ENCODE peak calls at places on chromosome 12, in eight cellular contexts. One of them, this sample, is unnamed.

GRCh38 chr12:104535383-104535782 is 78.6 kb downstream of the CHST11 start:
- DNase-seq in dorsolateral prefrontal cortex: no peak
- DNase-seq in adrenal gland: no peak
- DNase-seq in cardiac septum: no peak
- DNase-seq in WTC11: no peak
- DNase-seq in NCI-H748 treated with DMSO at 0.1 percent for 48 hours: no peak
- DNase-seq in H7: no peak
- DNase-seq in stimulated activated CD4-positive, alpha-beta T cell treated with anti-CD3 and anti-CD28 coated beads, Interleukin-1b, Interleukin-23, amount 100 ng/mL, for 48 hours: no peak
- DNase-seq in this sample: no peak

GRCh38 chr12:77578471-77579262 is 252.0 kb upstream of the NAV3 start:
- DNase-seq in dorsolateral prefrontal cortex: no peak
- DNase-seq in adrenal gland: no peak
- DNase-seq in cardiac septum: no peak
- DNase-seq in WTC11: no peak
- DNase-seq in NCI-H748 treated with DMSO at 0.1 percent for 48 hours: peak
- DNase-seq in H7: no peak
- DNase-seq in stimulated activated CD4-positive, alpha-beta T cell treated with anti-CD3 and anti-CD28 coated beads, Interleukin-1b, Interleukin-23, amount 100 ng/mL, for 48 hours: no peak
- DNase-seq in this sample: no peak

GRCh38 chr12:118185602-118186397 is 49.9 kb downstream of the PEBP1 start:
- DNase-seq in dorsolateral prefrontal cortex: no peak
- DNase-seq in adrenal gland: no peak
- DNase-seq in cardiac septum: no peak
- DNase-seq in WTC11: no peak
- DNase-seq in NCI-H748 treated with DMSO at 0.1 percent for 48 hours: no peak
- DNase-seq in H7: no peak
- DNase-seq in stimulated activated CD4-positive, alpha-beta T cell treated with anti-CD3 and anti-CD28 coated beads, Interleukin-1b, Interleukin-23, amount 100 ng/mL, for 48 hours: no peak
- DNase-seq in this sample: no peak

GRCh38 chr12:3250576-3250975 is 173.4 kb downstream of the TSPAN9 start:
- DNase-seq in dorsolateral prefrontal cortex: no peak
- DNase-seq in adrenal gland: no peak
- DNase-seq in cardiac septum: peak
- DNase-seq in WTC11: no peak
- DNase-seq in NCI-H748 treated with DMSO at 0.1 percent for 48 hours: no peak
- DNase-seq in H7: no peak
- DNase-seq in stimulated activated CD4-positive, alpha-beta T cell treated with anti-CD3 and anti-CD28 coated beads, Interleukin-1b, Interleukin-23, amount 100 ng/mL, for 48 hours: no peak
- DNase-seq in this sample: no peak

GRCh38 chr12:121719926-121720414 is 7.4 kb downstream of the TMEM120B start:
- DNase-seq in dorsolateral prefrontal cortex: no peak
- DNase-seq in adrenal gland: no peak
- DNase-seq in cardiac septum: no peak
- DNase-seq in WTC11: no peak
- DNase-seq in NCI-H748 treated with DMSO at 0.1 percent for 48 hours: no peak
- DNase-seq in H7: peak
- DNase-seq in stimulated activated CD4-positive, alpha-beta T cell treated with anti-CD3 and anti-CD28 coated beads, Interleukin-1b, Interleukin-23, amount 100 ng/mL, for 48 hours: no peak
- DNase-seq in this sample: peak

GRCh38 chr12:7387289-7387688 is 56.7 kb downstream of the CD163L1 start:
- DNase-seq in dorsolateral prefrontal cortex: no peak
- DNase-seq in adrenal gland: no peak
- DNase-seq in cardiac septum: no peak
- DNase-seq in WTC11: no peak
- DNase-seq in NCI-H748 treated with DMSO at 0.1 percent for 48 hours: no peak
- DNase-seq in H7: no peak
- DNase-seq in stimulated activated CD4-positive, alpha-beta T cell treated with anti-CD3 and anti-CD28 coated beads, Interleukin-1b, Interleukin-23, amount 100 ng/mL, for 48 hours: no peak
- DNase-seq in this sample: no peak

GRCh38 chr12:2970744-2971143 is 11.5 kb downstream of the TEAD4 start:
- DNase-seq in dorsolateral prefrontal cortex: no peak
- DNase-seq in adrenal gland: no peak
- DNase-seq in cardiac septum: no peak
- DNase-seq in WTC11: no peak
- DNase-seq in NCI-H748 treated with DMSO at 0.1 percent for 48 hours: no peak
- DNase-seq in H7: peak
- DNase-seq in stimulated activated CD4-positive, alpha-beta T cell treated with anti-CD3 and anti-CD28 coated beads, Interleukin-1b, Interleukin-23, amount 100 ng/mL, for 48 hours: no peak
- DNase-seq in this sample: no peak

GRCh38 chr12:6367969-6368892 is 7.1 kb downstream of the SCNN1A start:
- DNase-seq in dorsolateral prefrontal cortex: no peak
- DNase-seq in adrenal gland: no peak
- DNase-seq in cardiac septum: no peak
- DNase-seq in WTC11: no peak
- DNase-seq in NCI-H748 treated with DMSO at 0.1 percent for 48 hours: no peak
- DNase-seq in H7: peak
- DNase-seq in stimulated activated CD4-positive, alpha-beta T cell treated with anti-CD3 and anti-CD28 coated beads, Interleukin-1b, Interleukin-23, amount 100 ng/mL, for 48 hours: no peak
- DNase-seq in this sample: peak

GRCh38 chr12:7075518-7075917 is 15.0 kb downstream of the C1S start:
- DNase-seq in dorsolateral prefrontal cortex: no peak
- DNase-seq in adrenal gland: no peak
- DNase-seq in cardiac septum: no peak
- DNase-seq in WTC11: no peak
- DNase-seq in NCI-H748 treated with DMSO at 0.1 percent for 48 hours: no peak
- DNase-seq in H7: no peak
- DNase-seq in stimulated activated CD4-positive, alpha-beta T cell treated with anti-CD3 and anti-CD28 coated beads, Interleukin-1b, Interleukin-23, amount 100 ng/mL, for 48 hours: no peak
- DNase-seq in this sample: no peak

GRCh38 chr12:14999421-15000047 is 26.7 kb downstream of the PDE6H start:
- DNase-seq in dorsolateral prefrontal cortex: no peak
- DNase-seq in adrenal gland: peak
- DNase-seq in cardiac septum: no peak
- DNase-seq in WTC11: no peak
- DNase-seq in NCI-H748 treated with DMSO at 0.1 percent for 48 hours: no peak
- DNase-seq in H7: no peak
- DNase-seq in stimulated activated CD4-positive, alpha-beta T cell treated with anti-CD3 and anti-CD28 coated beads, Interleukin-1b, Interleukin-23, amount 100 ng/mL, for 48 hours: no peak
- DNase-seq in this sample: no peak

GRCh38 chr12:27474344-27474743 is 27.8 kb downstream of the SMCO2 start:
- DNase-seq in dorsolateral prefrontal cortex: no peak
- DNase-seq in adrenal gland: no peak
- DNase-seq in cardiac septum: no peak
- DNase-seq in WTC11: no peak
- DNase-seq in NCI-H748 treated with DMSO at 0.1 percent for 48 hours: no peak
- DNase-seq in H7: no peak
- DNase-seq in stimulated activated CD4-positive, alpha-beta T cell treated with anti-CD3 and anti-CD28 coated beads, Interleukin-1b, Interleukin-23, amount 100 ng/mL, for 48 hours: no peak
- DNase-seq in this sample: no peak

GRCh38 chr12:110582286-110583136 is 607 bp downstream of the PPTC7 start:
- DNase-seq in dorsolateral prefrontal cortex: peak
- DNase-seq in adrenal gland: peak
- DNase-seq in cardiac septum: peak
- DNase-seq in WTC11: peak
- DNase-seq in NCI-H748 treated with DMSO at 0.1 percent for 48 hours: peak
- DNase-seq in H7: peak
- DNase-seq in stimulated activated CD4-positive, alpha-beta T cell treated with anti-CD3 and anti-CD28 coated beads, Interleukin-1b, Interleukin-23, amount 100 ng/mL, for 48 hours: peak
- DNase-seq in this sample: peak

GRCh38 chr12:100591979-100592378 is 18.5 kb downstream of the GAS2L3 start:
- DNase-seq in dorsolateral prefrontal cortex: no peak
- DNase-seq in adrenal gland: no peak
- DNase-seq in cardiac septum: no peak
- DNase-seq in WTC11: no peak
- DNase-seq in NCI-H748 treated with DMSO at 0.1 percent for 48 hours: no peak
- DNase-seq in H7: no peak
- DNase-seq in stimulated activated CD4-positive, alpha-beta T cell treated with anti-CD3 and anti-CD28 coated beads, Interleukin-1b, Interleukin-23, amount 100 ng/mL, for 48 hours: no peak
- DNase-seq in this sample: no peak

GRCh38 chr12:24921251-24922038 is 27.5 kb downstream of the BCAT1 start:
- DNase-seq in dorsolateral prefrontal cortex: no peak
- DNase-seq in adrenal gland: no peak
- DNase-seq in cardiac septum: no peak
- DNase-seq in WTC11: no peak
- DNase-seq in NCI-H748 treated with DMSO at 0.1 percent for 48 hours: no peak
- DNase-seq in H7: no peak
- DNase-seq in stimulated activated CD4-positive, alpha-beta T cell treated with anti-CD3 and anti-CD28 coated beads, Interleukin-1b, Interleukin-23, amount 100 ng/mL, for 48 hours: no peak
- DNase-seq in this sample: no peak

GRCh38 chr12:116708826-116709756 is 28.8 kb downstream of the SPRING1 start:
- DNase-seq in dorsolateral prefrontal cortex: peak
- DNase-seq in adrenal gland: peak
- DNase-seq in cardiac septum: no peak
- DNase-seq in WTC11: no peak
- DNase-seq in NCI-H748 treated with DMSO at 0.1 percent for 48 hours: peak
- DNase-seq in H7: no peak
- DNase-seq in stimulated activated CD4-positive, alpha-beta T cell treated with anti-CD3 and anti-CD28 coated beads, Interleukin-1b, Interleukin-23, amount 100 ng/mL, for 48 hours: peak
- DNase-seq in this sample: peak

GRCh38 chr12:31002999-31003398 is 70.7 kb upstream of the DDX11 start:
- DNase-seq in dorsolateral prefrontal cortex: peak
- DNase-seq in adrenal gland: no peak
- DNase-seq in cardiac septum: peak
- DNase-seq in WTC11: no peak
- DNase-seq in NCI-H748 treated with DMSO at 0.1 percent for 48 hours: no peak
- DNase-seq in H7: peak
- DNase-seq in stimulated activated CD4-positive, alpha-beta T cell treated with anti-CD3 and anti-CD28 coated beads, Interleukin-1b, Interleukin-23, amount 100 ng/mL, for 48 hours: no peak
- DNase-seq in this sample: no peak

GRCh38 chr12:25839470-25839869 is 119.0 kb upstream of the RASSF8 start:
- DNase-seq in dorsolateral prefrontal cortex: no peak
- DNase-seq in adrenal gland: no peak
- DNase-seq in cardiac septum: no peak
- DNase-seq in WTC11: no peak
- DNase-seq in NCI-H748 treated with DMSO at 0.1 percent for 48 hours: no peak
- DNase-seq in H7: no peak
- DNase-seq in stimulated activated CD4-positive, alpha-beta T cell treated with anti-CD3 and anti-CD28 coated beads, Interleukin-1b, Interleukin-23, amount 100 ng/mL, for 48 hours: no peak
- DNase-seq in this sample: no peak

GRCh38 chr12:65685514-65685913 is 138.8 kb upstream of the HMGA2 start:
- DNase-seq in dorsolateral prefrontal cortex: no peak
- DNase-seq in adrenal gland: no peak
- DNase-seq in cardiac septum: no peak
- DNase-seq in WTC11: no peak
- DNase-seq in NCI-H748 treated with DMSO at 0.1 percent for 48 hours: no peak
- DNase-seq in H7: peak
- DNase-seq in stimulated activated CD4-positive, alpha-beta T cell treated with anti-CD3 and anti-CD28 coated beads, Interleukin-1b, Interleukin-23, amount 100 ng/mL, for 48 hours: no peak
- DNase-seq in this sample: peak

GRCh38 chr12:46300906-46301305 is 32.1 kb upstream of the SLC38A1 start:
- DNase-seq in dorsolateral prefrontal cortex: no peak
- DNase-seq in adrenal gland: no peak
- DNase-seq in cardiac septum: no peak
- DNase-seq in WTC11: no peak
- DNase-seq in NCI-H748 treated with DMSO at 0.1 percent for 48 hours: no peak
- DNase-seq in H7: no peak
- DNase-seq in stimulated activated CD4-positive, alpha-beta T cell treated with anti-CD3 and anti-CD28 coated beads, Interleukin-1b, Interleukin-23, amount 100 ng/mL, for 48 hours: no peak
- DNase-seq in this sample: peak

GRCh38 chr12:120538281-120539156 is 4.4 kb downstream of the RNF10 start:
- DNase-seq in dorsolateral prefrontal cortex: no peak
- DNase-seq in adrenal gland: peak
- DNase-seq in cardiac septum: peak
- DNase-seq in WTC11: no peak
- DNase-seq in NCI-H748 treated with DMSO at 0.1 percent for 48 hours: no peak
- DNase-seq in H7: no peak
- DNase-seq in stimulated activated CD4-positive, alpha-beta T cell treated with anti-CD3 and anti-CD28 coated beads, Interleukin-1b, Interleukin-23, amount 100 ng/mL, for 48 hours: no peak
- DNase-seq in this sample: peak

GRCh38 chr12:81797100-81797499 is 38.0 kb upstream of the PPFIA2 start:
- DNase-seq in dorsolateral prefrontal cortex: no peak
- DNase-seq in adrenal gland: no peak
- DNase-seq in cardiac septum: no peak
- DNase-seq in WTC11: no peak
- DNase-seq in NCI-H748 treated with DMSO at 0.1 percent for 48 hours: peak
- DNase-seq in H7: no peak
- DNase-seq in stimulated activated CD4-positive, alpha-beta T cell treated with anti-CD3 and anti-CD28 coated beads, Interleukin-1b, Interleukin-23, amount 100 ng/mL, for 48 hours: no peak
- DNase-seq in this sample: peak

GRCh38 chr12:123748171-123748570 is 13.9 kb upstream of the DNAH10 start:
- DNase-seq in dorsolateral prefrontal cortex: no peak
- DNase-seq in adrenal gland: no peak
- DNase-seq in cardiac septum: no peak
- DNase-seq in WTC11: no peak
- DNase-seq in NCI-H748 treated with DMSO at 0.1 percent for 48 hours: no peak
- DNase-seq in H7: no peak
- DNase-seq in stimulated activated CD4-positive, alpha-beta T cell treated with anti-CD3 and anti-CD28 coated beads, Interleukin-1b, Interleukin-23, amount 100 ng/mL, for 48 hours: no peak
- DNase-seq in this sample: no peak